ENCODE peak calls at places on chromosomes 1 and 21, in five cellular contexts. H is amniotic stem cell, E is T follicular helper cell, A is HS-5, M is NCI-H2029 treated with DMSO at 0.1 percent for 48 hours. J is an unnamed sample.

GRCh38 chr1:201944002-201944401 is 2.3 kb downstream of the LMOD1 start:
- DNase-seq in H (no peak), E (no peak), A (no peak), M (no peak), J (no peak)

GRCh38 chr1:15212989-15213291 is 34.1 kb upstream of the FHAD1 start:
- DNase-seq in H (no peak), E (no peak), A (no peak), M (no peak), J (no peak)

GRCh38 chr1:17513131-17513530 is 26.4 kb upstream of the ARHGEF10L start:
- DNase-seq in H (no peak), E (no peak), A (no peak), M (no peak), J (no peak)

GRCh38 chr1:81224222-81224621 is 576.5 kb upstream of the ADGRL2 start:
- DNase-seq in H (no peak), E (no peak), A (no peak), M (no peak), J (no peak)

GRCh38 chr1:14956579-14957195 is 196.9 kb upstream of the TMEM51 start:
- DNase-seq in H (no peak), E (no peak), A (no peak), M (no peak), J (no peak)

GRCh38 chr1:53732912-53733317 is 6.0 kb downstream of the GLIS1 start:
- DNase-seq in H (peak; percentile 65), E (no peak), A (peak; percentile 59), M (no peak), J (no peak)

GRCh38 chr1:235270625-235271024 is 57.4 kb downstream of the ARID4B start:
- DNase-seq in H (no peak), E (no peak), A (peak; percentile 19), M (peak; percentile 40), J (no peak)

GRCh38 chr1:221117548-221117951 is 238.3 kb downstream of the HLX start:
- DNase-seq in H (no peak), E (no peak), A (no peak), M (no peak), J (no peak)

GRCh38 chr1:108079550-108079949 is 114.6 kb upstream of the VAV3 start:
- DNase-seq in H (no peak), E (peak; percentile 2), A (no peak), M (no peak), J (peak; percentile 56)

GRCh38 chr21:44761011-44761729 is 40.5 kb downstream of the UBE2G2 start:
- DNase-seq in H (no peak), E (no peak), A (no peak), M (no peak), J (no peak)

GRCh38 chr1:206939841-206940587 is 6.3 kb downstream of the PIGR start:
- DNase-seq in H (no peak), E (no peak), A (no peak), M (no peak), J (no peak)

GRCh38 chr1:164343189-164343588 is 215.8 kb upstream of the PBX1 start:
- DNase-seq in H (no peak), E (no peak), A (no peak), M (no peak), J (no peak)

GRCh38 chr1:230503741-230504140 is 77.6 kb upstream of the PGBD5 start:
- DNase-seq in H (no peak), E (no peak), A (no peak), M (no peak), J (no peak)

GRCh38 chr1:215704089-215704860 is 137.2 kb downstream of the KCTD3 start:
- DNase-seq in H (no peak), E (no peak), A (no peak), M (no peak), J (no peak)

GRCh38 chr1:99007366-99007765 is 2.7 kb upstream of the PLPPR5 start:
- DNase-seq in H (no peak), E (no peak), A (no peak), M (no peak), J (no peak)

GRCh38 chr21:17139696-17140095 is 373.1 kb upstream of the CXADR start:
- DNase-seq in H (no peak), E (no peak), A (peak; percentile 5), M (peak; percentile 48), J (no peak)

GRCh38 chr1:53619088-53619810 is 119.7 kb downstream of the GLIS1 start:
- DNase-seq in H (no peak), E (no peak), A (no peak), M (no peak), J (no peak)

GRCh38 chr1:101238041-101238515 is 1.3 kb downstream of the S1PR1 start:
- DNase-seq in H (no peak), E (peak; percentile 31), A (no peak), M (no peak), J (peak; percentile 63)

GRCh38 chr1:15153842-15154479 is 414 bp downstream of the TMEM51 start:
- DNase-seq in H (no peak), E (no peak), A (no peak), M (no peak), J (no peak)

GRCh38 chr1:27235827-27236226 is 1.4 kb downstream of the WDTC1 start:
- DNase-seq in H (no peak), E (no peak), A (no peak), M (no peak), J (no peak)

GRCh38 chr1:86991549-86992186 is 77.2 kb downstream of the HS2ST1 start:
- DNase-seq in H (no peak), E (no peak), A (no peak), M (no peak), J (no peak)

GRCh38 chr1:237045278-237046016 is 3.5 kb downstream of the RYR2 start:
- DNase-seq in H (no peak), E (no peak), A (no peak), M (no peak), J (no peak)

GRCh38 chr1:9453375-9454093 is 85.7 kb upstream of the SLC25A33 start:
- DNase-seq in H (no peak), E (no peak), A (no peak), M (no peak), J (no peak)

GRCh38 chr1:162136760-162137537 is 67.5 kb downstream of the NOS1AP start:
- DNase-seq in H (peak; percentile 22), E (no peak), A (peak; percentile 76), M (no peak), J (no peak)

GRCh38 chr1:42935313-42935624 is 23.4 kb downstream of the SLC2A1 start:
- DNase-seq in H (no peak), E (no peak), A (no peak), M (no peak), J (peak; percentile 89)

GRCh38 chr1:168506204-168506819 is 37.5 kb downstream of the XCL2 start:
- DNase-seq in H (no peak), E (no peak), A (peak; percentile 57), M (no peak), J (no peak)

GRCh38 chr21:39633043-39633442 is 20.3 kb downstream of the B3GALT5 start:
- DNase-seq in H (no peak), E (no peak), A (peak; percentile 54), M (no peak), J (no peak)

GRCh38 chr1:240235521-240236288 is 144.0 kb downstream of the FMN2 start:
- DNase-seq in H (no peak), E (no peak), A (no peak), M (no peak), J (no peak)

GRCh38 chr1:211375286-211375818 is 48.7 kb downstream of the TRAF5 start:
- DNase-seq in H (no peak), E (no peak), A (no peak), M (no peak), J (no peak)

GRCh38 chr1:163583782-163584181 is 262.0 kb downstream of the NUF2 start:
- DNase-seq in H (no peak), E (no peak), A (no peak), M (no peak), J (no peak)

J was measured in naive B cell.